ENCODE peak calls at places on chromosome 21, in nine cellular contexts. O is A549; S is thoracic aorta; E is right cardiac atrium; N is stomach; H is pancreas; C is substantia nigra; T is body of pancreas; Z is CD8-positive, alpha-beta memory T cell. L is an unnamed sample.

GRCh38 chr21:26365849-26366248 is 195.3 kb upstream of the APP start:
- DNase-seq in O (no peak), S (no peak), E (no peak), N (no peak), H (no peak), C (no peak), T (no peak), Z (no peak), L (no peak)

GRCh38 chr21:30567617-30568016 is 6.5 kb upstream of the KRTAP19-7 start:
- DNase-seq in O (no peak), S (no peak), E (no peak), N (no peak), H (no peak), C (no peak), T (no peak), Z (no peak), L (no peak)

GRCh38 chr21:28867401-28867800 is 125.3 kb downstream of the LTN1 start:
- DNase-seq in O (no peak), S (no peak), E (no peak), N (no peak), H (no peak), C (no peak), T (no peak), Z (no peak), L (no peak)

GRCh38 chr21:45390121-45390751 is 14.7 kb upstream of the COL18A1 start:
- DNase-seq in O (no peak), S (no peak), E (peak), N (no peak), H (peak), C (no peak), T (peak), Z (peak), L (no peak)

GRCh38 chr21:31908106-31909031 is 35.5 kb downstream of the HUNK start:
- DNase-seq in O (no peak), S (no peak), E (no peak), N (no peak), H (peak), C (no peak), T (peak), Z (no peak), L (no peak)

GRCh38 chr21:37166733-37167132 is 93.7 kb downstream of the TTC3 start:
- DNase-seq in O (no peak), S (no peak), E (no peak), N (no peak), H (no peak), C (no peak), T (no peak), Z (no peak), L (no peak)

GRCh38 chr21:27764056-27764455 is 797.2 kb upstream of the ADAMTS5 start:
- DNase-seq in O (no peak), S (no peak), E (no peak), N (no peak), H (no peak), C (no peak), T (no peak), Z (no peak), L (no peak)

GRCh38 chr21:37450385-37451044 is 83.9 kb downstream of the DYRK1A start:
- DNase-seq in O (no peak), S (no peak), E (no peak), N (no peak), H (no peak), C (no peak), T (no peak), Z (no peak), L (no peak)

GRCh38 chr21:29201186-29201585 is 70.7 kb downstream of the MAP3K7CL start:
- DNase-seq in O (no peak), S (no peak), E (no peak), N (no peak), H (no peak), C (no peak), T (no peak), Z (no peak), L (no peak)

GRCh38 chr21:45347048-45347711 is 57.8 kb upstream of the COL18A1 start:
- DNase-seq in O (no peak), S (no peak), E (peak), N (no peak), H (no peak), C (no peak), T (no peak), Z (no peak), L (no peak)

GRCh38 chr21:29350246-29350779 is 51.6 kb downstream of the BACH1 start:
- DNase-seq in O (no peak), S (no peak), E (no peak), N (no peak), H (no peak), C (no peak), T (no peak), Z (no peak), L (no peak)

GRCh38 chr21:29638138-29638537 is 301.7 kb downstream of the GRIK1 start:
- DNase-seq in O (no peak), S (no peak), E (no peak), N (no peak), H (no peak), C (no peak), T (no peak), Z (no peak), L (no peak)

GRCh38 chr21:29453511-29453910 is 154.8 kb downstream of the BACH1 start:
- DNase-seq in O (no peak), S (no peak), E (no peak), N (no peak), H (no peak), C (no peak), T (no peak), Z (no peak), L (no peak)

GRCh38 chr21:23853796-23854379 is 1753.4 kb downstream of the MRPL39 start:
- DNase-seq in O (no peak), S (no peak), E (no peak), N (no peak), H (no peak), C (no peak), T (no peak), Z (no peak), L (no peak)

GRCh38 chr21:42291003-42291750 is 24.0 kb downstream of the TFF3 start:
- DNase-seq in O (no peak), S (no peak), E (no peak), N (no peak), H (no peak), C (no peak), T (no peak), Z (no peak), L (no peak)

GRCh38 chr21:8990326-8991087 is 1530.9 kb upstream of the TPTE start:
- DNase-seq in O (no peak), S (no peak), E (no peak), N (no peak), H (no peak), C (no peak), T (no peak), Z (no peak), L (peak)

DNA sequence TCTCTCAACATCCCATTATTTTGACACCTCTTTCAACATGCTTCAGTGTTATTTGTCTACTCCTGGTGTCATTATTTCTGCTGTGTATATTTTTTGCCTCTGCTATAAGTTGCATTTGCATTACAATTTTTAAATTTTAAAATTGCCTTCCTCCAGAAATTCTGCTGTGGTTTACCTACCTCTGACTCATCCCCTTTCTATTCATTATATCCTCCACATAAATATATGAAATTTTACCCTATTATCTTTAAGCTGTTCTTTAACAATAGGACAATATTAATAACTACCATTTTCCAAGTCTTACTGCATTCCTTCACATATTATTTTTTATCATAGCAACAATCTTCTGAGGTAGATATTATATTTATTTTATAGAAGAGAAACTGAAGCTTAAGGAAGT is 178.1 kb upstream of the NRIP1 start:
- DNase-seq in O (no peak), S (no peak), E (no peak), N (no peak), H (no peak), C (no peak), T (no peak), Z (no peak), L (no peak)
- H3K27ac ChIP-seq in O (no peak), S (no peak), E (no peak), N (no peak), H (no peak), C (no peak), T (no peak), Z (no peak), L (no peak)

DNA sequence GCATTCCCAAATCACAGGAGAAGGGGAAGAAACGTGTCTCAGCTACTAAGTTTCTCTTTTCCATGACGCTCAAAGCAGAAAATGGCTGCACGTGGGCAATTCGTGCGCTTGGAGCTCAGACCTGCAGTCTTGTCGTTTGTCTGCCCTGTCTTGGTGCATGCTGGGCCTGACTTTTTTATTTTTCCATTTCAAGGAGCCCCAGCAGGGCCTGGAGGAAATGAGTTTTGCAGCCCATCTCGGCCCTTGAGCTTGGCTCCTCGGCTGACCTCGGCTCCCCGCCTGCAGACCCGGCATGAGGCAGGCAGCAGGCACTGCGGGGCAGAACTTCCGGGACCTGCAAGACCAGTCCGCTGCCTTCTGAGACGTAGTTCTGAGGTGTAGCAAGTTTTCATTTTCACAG is 25.6 kb downstream of the ERG start:
- DNase-seq in O (no peak), S (no peak), E (no peak), N (no peak), H (no peak), C (no peak), T (no peak), Z (no peak), L (peak)
- H3K27ac ChIP-seq in O (no peak), S (no peak), E (peak), N (no peak), H (no peak), C (no peak), T (no peak), Z (no peak), L (peak)

GRCh38 chr21:43944757-43945156 is 67.4 kb upstream of the TRAPPC10 start:
- DNase-seq in O (no peak), S (no peak), E (no peak), N (no peak), H (no peak), C (no peak), T (no peak), Z (no peak), L (no peak)
- H3K27ac ChIP-seq in O (no peak), S (no peak), E (no peak), N (no peak), H (no peak), C (no peak), T (no peak), Z (no peak), L (no peak)

GRCh38 chr21:43332872-43333300 is 94.0 kb downstream of the SIK1 start:
- DNase-seq in O (no peak), S (no peak), E (peak), N (no peak), H (no peak), C (no peak), T (no peak), Z (no peak), L (no peak)
- H3K27ac ChIP-seq in O (peak), S (no peak), E (no peak), N (peak), H (peak), C (peak), T (peak), Z (no peak), L (peak)

GRCh38 chr21:35153671-35154070 is 104.6 kb upstream of the RUNX1 start:
- DNase-seq in O (no peak), S (no peak), E (no peak), N (no peak), H (no peak), C (no peak), T (no peak), Z (no peak), L (peak)
- H3K27ac ChIP-seq in O (no peak), S (no peak), E (no peak), N (no peak), H (no peak), C (no peak), T (no peak), Z (no peak), L (no peak)

L was measured in esophagus muscularis mucosa.